ENCODE peak calls at places on chromosomes 4 and X, in eight cellular contexts. K is ACHN; F is neuronal stem cell; Q is stimulated activated CD4-positive, alpha-beta T cell treated with anti-CD3 and anti-CD28 coated beads, Interleukin-2, amount 100 ng/mL, for 24 hours; M is M059J; L is NB4; I is H7; W is fibroblast of villous mesenchyme. B is an unnamed sample.

GRCh38 chr4:78121338-78121904 is 64.3 kb downstream of the FRAS1 start:
- DNase-seq in K (no peak), F (no peak), Q (no peak), M (no peak), L (no peak), I (no peak), W (no peak), B (no peak)

GRCh38 chr4:111748157-111748556 is 397.1 kb upstream of the FAM241A start:
- DNase-seq in K (no peak), F (no peak), Q (no peak), M (no peak), L (no peak), I (no peak), W (no peak), B (no peak)

GRCh38 chrX:42176790-42177189 is 253.4 kb upstream of the CASK start:
- DNase-seq in K (no peak), F (no peak), Q (no peak), M (no peak), L (no peak), I (no peak), W (no peak), B (no peak)

GRCh38 chrX:21509912-21510311 is 135.7 kb downstream of the CNKSR2 start:
- DNase-seq in K (no peak), F (no peak), Q (no peak), M (no peak), L (no peak), I (no peak), W (peak), B (no peak)

GRCh38 chrX:13863326-13863725 is 46.4 kb upstream of the GPM6B start:
- DNase-seq in K (no peak), F (no peak), Q (no peak), M (peak), L (no peak), I (no peak), W (no peak), B (peak)

GRCh38 chr4:15405069-15405468 is 22.8 kb upstream of the C1QTNF7 start:
- DNase-seq in K (no peak), F (no peak), Q (no peak), M (no peak), L (no peak), I (no peak), W (no peak), B (no peak)

GRCh38 chr4:170106899-170107298 is 17.1 kb upstream of the AADAT start:
- DNase-seq in K (no peak), F (no peak), Q (no peak), M (no peak), L (no peak), I (no peak), W (no peak), B (no peak)

GRCh38 chrX:137166591-137166990 is 132.8 kb upstream of the GPR101 start:
- DNase-seq in K (no peak), F (no peak), Q (no peak), M (peak), L (peak), I (peak), W (no peak), B (no peak)

GRCh38 chr4:143743591-143743990 is 43.1 kb upstream of the FREM3 start:
- DNase-seq in K (no peak), F (no peak), Q (no peak), M (no peak), L (no peak), I (no peak), W (no peak), B (no peak)

GRCh38 chrX:137286423-137286822 is 252.6 kb upstream of the GPR101 start:
- DNase-seq in K (no peak), F (no peak), Q (no peak), M (no peak), L (no peak), I (no peak), W (no peak), B (no peak)

GRCh38 chr4:1449833-1450741 is 43.8 kb upstream of the NKX1-1 start:
- DNase-seq in K (no peak), F (no peak), Q (no peak), M (no peak), L (peak), I (peak), W (no peak), B (no peak)

GRCh38 chrX:1592128-1592862 is 891 bp downstream of the AKAP17A start:
- DNase-seq in K (no peak), F (no peak), Q (peak), M (no peak), L (peak), I (peak), W (peak), B (no peak)

GRCh38 chrX:3585719-3586118 is 127.7 kb downstream of the PRKX start:
- DNase-seq in K (no peak), F (no peak), Q (no peak), M (no peak), L (no peak), I (no peak), W (no peak), B (no peak)

GRCh38 chrX:48802089-48802812 is 384 bp downstream of the HDAC6 start:
- DNase-seq in K (peak), F (peak), Q (peak), M (peak), L (peak), I (peak), W (peak), B (peak)

GRCh38 chrX:119573840-119574393 is 446 bp upstream of the UBE2A start:
- DNase-seq in K (peak), F (no peak), Q (no peak), M (peak), L (peak), I (peak), W (peak), B (no peak)

GRCh38 chr4:157043131-157043530 is 32.8 kb upstream of the GLRB start:
- DNase-seq in K (peak), F (peak), Q (no peak), M (peak), L (peak), I (peak), W (peak), B (peak)

GRCh38 chr4:100823066-100823992 is 305.5 kb upstream of the EMCN start:
- DNase-seq in K (no peak), F (no peak), Q (no peak), M (peak), L (no peak), I (no peak), W (no peak), B (no peak)

GRCh38 chr4:48681856-48682255 is 98.2 kb downstream of the FRYL start:
- DNase-seq in K (peak), F (no peak), Q (peak), M (peak), L (no peak), I (no peak), W (peak), B (no peak)

GRCh38 chrX:73977542-73978169 is 326.3 kb upstream of the ZCCHC13 start:
- DNase-seq in K (no peak), F (no peak), Q (no peak), M (peak), L (peak), I (no peak), W (no peak), B (no peak)

GRCh38 chr4:153788419-153789276 is at the start of gene SFRP2:
- DNase-seq in K (no peak), F (peak), Q (no peak), M (peak), L (no peak), I (peak), W (no peak), B (no peak)

GRCh38 chr4:100960232-100960631 is 387.1 kb downstream of the PPP3CA start:
- DNase-seq in K (no peak), F (no peak), Q (no peak), M (peak), L (no peak), I (no peak), W (no peak), B (no peak)

GRCh38 chrX:131067846-131068745 is 9.9 kb downstream of the ARHGAP36 start:
- DNase-seq in K (no peak), F (no peak), Q (no peak), M (no peak), L (no peak), I (peak), W (no peak), B (no peak)

GRCh38 chr4:6541789-6542188 is 33.2 kb upstream of the MAN2B2 start:
- DNase-seq in K (peak), F (no peak), Q (no peak), M (peak), L (no peak), I (no peak), W (no peak), B (no peak)

GRCh38 chr4:70583952-70584834 is 7.9 kb upstream of the AMBN start:
- DNase-seq in K (no peak), F (no peak), Q (no peak), M (peak), L (no peak), I (no peak), W (no peak), B (peak)

GRCh38 chr4:77493120-77493767 is 112.4 kb upstream of the CXCL13 start:
- DNase-seq in K (no peak), F (no peak), Q (no peak), M (peak), L (peak), I (no peak), W (no peak), B (no peak)

GRCh38 chrX:38891641-38892413 is 90.6 kb downstream of the MID1IP1 start:
- DNase-seq in K (no peak), F (no peak), Q (no peak), M (peak), L (no peak), I (no peak), W (no peak), B (no peak)

GRCh38 chr4:153603835-153604234 is 80.2 kb upstream of the TLR2 start:
- DNase-seq in K (no peak), F (no peak), Q (no peak), M (no peak), L (no peak), I (no peak), W (no peak), B (no peak)

GRCh38 chr4:121198261-121198660 is 34.1 kb upstream of the TNIP3 start:
- DNase-seq in K (no peak), F (no peak), Q (no peak), M (no peak), L (no peak), I (no peak), W (peak), B (no peak)

GRCh38 chrX:15269120-15269519 is 763 bp downstream of the ASB9 start:
- DNase-seq in K (no peak), F (no peak), Q (no peak), M (no peak), L (no peak), I (no peak), W (no peak), B (no peak)

GRCh38 chrX:67780694-67781109 is 236.9 kb downstream of the AR start:
- DNase-seq in K (peak), F (no peak), Q (no peak), M (peak), L (peak), I (no peak), W (peak), B (peak)

GRCh38 chr4:112968456-112969159 is 80.8 kb upstream of the ANK2 start:
- DNase-seq in K (no peak), F (no peak), Q (no peak), M (peak), L (no peak), I (no peak), W (no peak), B (no peak)

GRCh38 chrX:47898024-47898423 is 61.3 kb downstream of the ZNF81 start:
- DNase-seq in K (no peak), F (no peak), Q (no peak), M (no peak), L (no peak), I (peak), W (no peak), B (no peak)

GRCh38 chr4:163988391-163988790 is 493.9 kb downstream of the TMA16 start:
- DNase-seq in K (no peak), F (no peak), Q (no peak), M (no peak), L (no peak), I (no peak), W (no peak), B (no peak)

GRCh38 chr4:81519856-81520255 is 48.1 kb upstream of the RASGEF1B start:
- DNase-seq in K (no peak), F (no peak), Q (no peak), M (no peak), L (no peak), I (no peak), W (no peak), B (no peak)

GRCh38 chrX:132257116-132257515 is 37.9 kb upstream of the RAP2C start:
- DNase-seq in K (no peak), F (no peak), Q (no peak), M (no peak), L (no peak), I (no peak), W (no peak), B (no peak)

GRCh38 chr4:21885241-21885640 is 63.3 kb downstream of the KCNIP4 start:
- DNase-seq in K (no peak), F (no peak), Q (no peak), M (peak), L (no peak), I (no peak), W (peak), B (no peak)

GRCh38 chr4:119506761-119507160 is 121.8 kb downstream of the PDE5A start:
- DNase-seq in K (no peak), F (no peak), Q (no peak), M (no peak), L (no peak), I (no peak), W (no peak), B (no peak)

GRCh38 chr4:151627491-151627890 is 133.3 kb downstream of the GATB start:
- DNase-seq in K (no peak), F (no peak), Q (no peak), M (peak), L (no peak), I (no peak), W (no peak), B (no peak)

B was measured in H4.